ENCODE peak calls at places on chromosome 13, in seven cellular contexts. L is LNCaP clone FGC; V is KG1; Z is psoas muscle; D is CD4-positive, alpha-beta T cell; P is cardiac fibroblast; Q is renal cortical epithelial cell. X is an unnamed sample.

GRCh38 chr13:33642374-33643065 is 175.4 kb upstream of the RFC3 start:
- DNase-seq in L (peak), V (no peak), Z (peak), D (no peak), P (peak), Q (peak), X (peak)

GRCh38 chr13:39509616-39510015 is 93.4 kb downstream of the LHFPL6 start:
- DNase-seq in L (no peak), V (no peak), Z (no peak), D (no peak), P (no peak), Q (no peak), X (no peak)

GRCh38 chr13:75512253-75512652 is 25.4 kb downstream of the COMMD6 start:
- DNase-seq in L (no peak), V (no peak), Z (no peak), D (no peak), P (no peak), Q (no peak), X (no peak)

GRCh38 chr13:44713793-44714469 is 137.8 kb upstream of the TSC22D1 start:
- DNase-seq in L (no peak), V (no peak), Z (peak), D (no peak), P (peak), Q (peak), X (peak)

GRCh38 chr13:75635621-75636338 is at the start of gene LMO7:
- DNase-seq in L (no peak), V (no peak), Z (peak), D (peak), P (peak), Q (no peak), X (peak)

GRCh38 chr13:98992355-98992754 is 14.5 kb upstream of the DOCK9 start:
- DNase-seq in L (no peak), V (no peak), Z (no peak), D (no peak), P (peak), Q (peak), X (no peak)

GRCh38 chr13:96991072-96991471 is 3.2 kb downstream of the OXGR1 start:
- DNase-seq in L (no peak), V (no peak), Z (no peak), D (no peak), P (no peak), Q (no peak), X (no peak)

GRCh38 chr13:92390217-92390616 is 836.4 kb upstream of the GPC6 start:
- DNase-seq in L (peak), V (no peak), Z (no peak), D (no peak), P (no peak), Q (no peak), X (no peak)

GRCh38 chr13:70366720-70367119 is 258.5 kb upstream of the KLHL1 start:
- DNase-seq in L (no peak), V (no peak), Z (no peak), D (no peak), P (no peak), Q (no peak), X (no peak)

GRCh38 chr13:40961826-40962225 is 57.3 kb downstream of the ELF1 start:
- DNase-seq in L (no peak), V (no peak), Z (no peak), D (no peak), P (no peak), Q (no peak), X (no peak)

GRCh38 chr13:23472189-23472588 is 38.7 kb upstream of the SACS start:
- DNase-seq in L (no peak), V (no peak), Z (no peak), D (no peak), P (no peak), Q (no peak), X (no peak)

GRCh38 chr13:113794086-113794485 is 35.1 kb downstream of the TMEM255B start:
- DNase-seq in L (no peak), V (no peak), Z (no peak), D (no peak), P (no peak), Q (no peak), X (no peak)